ENCODE peak calls at places on chromosomes 12 and 14, in nine cellular contexts. One of them, this sample, is unnamed.
A peak's percentile ranks its signal among the peaks of the same experiment; 100 is the strongest.

GRCh38 chr12:2637371-2637770 is 157.4 kb upstream of the FKBP4 start:
- DNase-seq in activated effector memory CD4-positive, alpha-beta T cell treated with anti-CD3 and anti-CD28 coated beads, Interleukin-2, amount 50 U/mL, for 16 hours: no peak
- DNase-seq in ELF-1: peak; percentile 75
- DNase-seq in HS-27A: no peak
- DNase-seq in OCI-M1: no peak
- DNase-seq in body of pancreas: no peak
- DNase-seq in SW480: no peak
- DNase-seq in activated T-cell treated with anti-CD3 and anti-CD28 coated beads for 1 hour: no peak
- DNase-seq in effector memory CD8-positive, alpha-beta T cell: no peak
- DNase-seq in this sample: peak; percentile 54

GRCh38 chr12:50200507-50201273 is 33.5 kb upstream of the CERS5 start:
- DNase-seq in activated effector memory CD4-positive, alpha-beta T cell treated with anti-CD3 and anti-CD28 coated beads, Interleukin-2, amount 50 U/mL, for 16 hours: no peak
- DNase-seq in ELF-1: no peak
- DNase-seq in HS-27A: no peak
- DNase-seq in OCI-M1: no peak
- DNase-seq in body of pancreas: no peak
- DNase-seq in SW480: no peak
- DNase-seq in activated T-cell treated with anti-CD3 and anti-CD28 coated beads for 1 hour: no peak
- DNase-seq in effector memory CD8-positive, alpha-beta T cell: no peak
- DNase-seq in this sample: no peak

GRCh38 chr12:76898472-76898871 is 19.7 kb upstream of the CSRP2 start:
- DNase-seq in activated effector memory CD4-positive, alpha-beta T cell treated with anti-CD3 and anti-CD28 coated beads, Interleukin-2, amount 50 U/mL, for 16 hours: no peak
- DNase-seq in ELF-1: no peak
- DNase-seq in HS-27A: no peak
- DNase-seq in OCI-M1: no peak
- DNase-seq in body of pancreas: no peak
- DNase-seq in SW480: no peak
- DNase-seq in activated T-cell treated with anti-CD3 and anti-CD28 coated beads for 1 hour: no peak
- DNase-seq in effector memory CD8-positive, alpha-beta T cell: no peak
- DNase-seq in this sample: no peak

GRCh38 chr14:105148604-105149145 is 19.9 kb downstream of the JAG2 start:
- DNase-seq in activated effector memory CD4-positive, alpha-beta T cell treated with anti-CD3 and anti-CD28 coated beads, Interleukin-2, amount 50 U/mL, for 16 hours: no peak
- DNase-seq in ELF-1: no peak
- DNase-seq in HS-27A: no peak
- DNase-seq in OCI-M1: no peak
- DNase-seq in body of pancreas: no peak
- DNase-seq in SW480: no peak
- DNase-seq in activated T-cell treated with anti-CD3 and anti-CD28 coated beads for 1 hour: no peak
- DNase-seq in effector memory CD8-positive, alpha-beta T cell: no peak
- DNase-seq in this sample: peak; percentile 57

GRCh38 chr12:119069029-119069731 is 87.8 kb downstream of the SRRM4 start:
- DNase-seq in activated effector memory CD4-positive, alpha-beta T cell treated with anti-CD3 and anti-CD28 coated beads, Interleukin-2, amount 50 U/mL, for 16 hours: no peak
- DNase-seq in ELF-1: no peak
- DNase-seq in HS-27A: no peak
- DNase-seq in OCI-M1: no peak
- DNase-seq in body of pancreas: no peak
- DNase-seq in SW480: no peak
- DNase-seq in activated T-cell treated with anti-CD3 and anti-CD28 coated beads for 1 hour: no peak
- DNase-seq in effector memory CD8-positive, alpha-beta T cell: no peak
- DNase-seq in this sample: no peak

GRCh38 chr12:68865399-68866154 is 57.6 kb downstream of the MDM2 start:
- DNase-seq in activated effector memory CD4-positive, alpha-beta T cell treated with anti-CD3 and anti-CD28 coated beads, Interleukin-2, amount 50 U/mL, for 16 hours: no peak
- DNase-seq in ELF-1: no peak
- DNase-seq in HS-27A: no peak
- DNase-seq in OCI-M1: peak; percentile 69
- DNase-seq in body of pancreas: no peak
- DNase-seq in SW480: no peak
- DNase-seq in activated T-cell treated with anti-CD3 and anti-CD28 coated beads for 1 hour: no peak
- DNase-seq in effector memory CD8-positive, alpha-beta T cell: no peak
- DNase-seq in this sample: no peak

GRCh38 chr14:73295198-73295796 is 58.0 kb downstream of the PAPLN start:
- DNase-seq in activated effector memory CD4-positive, alpha-beta T cell treated with anti-CD3 and anti-CD28 coated beads, Interleukin-2, amount 50 U/mL, for 16 hours: no peak
- DNase-seq in ELF-1: no peak
- DNase-seq in HS-27A: peak; percentile 9
- DNase-seq in OCI-M1: peak; percentile 60
- DNase-seq in body of pancreas: no peak
- DNase-seq in SW480: peak; percentile 62
- DNase-seq in activated T-cell treated with anti-CD3 and anti-CD28 coated beads for 1 hour: no peak
- DNase-seq in effector memory CD8-positive, alpha-beta T cell: peak; percentile 10
- DNase-seq in this sample: no peak

GRCh38 chr14:38108681-38109080 is 99.0 kb upstream of the SSTR1 start:
- DNase-seq in activated effector memory CD4-positive, alpha-beta T cell treated with anti-CD3 and anti-CD28 coated beads, Interleukin-2, amount 50 U/mL, for 16 hours: no peak
- DNase-seq in ELF-1: no peak
- DNase-seq in HS-27A: no peak
- DNase-seq in OCI-M1: no peak
- DNase-seq in body of pancreas: no peak
- DNase-seq in SW480: no peak
- DNase-seq in activated T-cell treated with anti-CD3 and anti-CD28 coated beads for 1 hour: no peak
- DNase-seq in effector memory CD8-positive, alpha-beta T cell: no peak
- DNase-seq in this sample: no peak

GRCh38 chr14:68749487-68750475 is 43.1 kb downstream of the ZFP36L1 start:
- DNase-seq in activated effector memory CD4-positive, alpha-beta T cell treated with anti-CD3 and anti-CD28 coated beads, Interleukin-2, amount 50 U/mL, for 16 hours: no peak
- DNase-seq in ELF-1: peak; percentile 14
- DNase-seq in HS-27A: no peak
- DNase-seq in OCI-M1: peak; percentile 27
- DNase-seq in body of pancreas: no peak
- DNase-seq in SW480: peak; percentile 91
- DNase-seq in activated T-cell treated with anti-CD3 and anti-CD28 coated beads for 1 hour: no peak
- DNase-seq in effector memory CD8-positive, alpha-beta T cell: no peak
- DNase-seq in this sample: no peak

GRCh38 chr14:103527408-103528157 is 1.4 kb upstream of the TRMT61A start:
- DNase-seq in activated effector memory CD4-positive, alpha-beta T cell treated with anti-CD3 and anti-CD28 coated beads, Interleukin-2, amount 50 U/mL, for 16 hours: peak; percentile 72
- DNase-seq in ELF-1: peak; percentile 3
- DNase-seq in HS-27A: no peak
- DNase-seq in OCI-M1: no peak
- DNase-seq in body of pancreas: no peak
- DNase-seq in SW480: no peak
- DNase-seq in activated T-cell treated with anti-CD3 and anti-CD28 coated beads for 1 hour: no peak
- DNase-seq in effector memory CD8-positive, alpha-beta T cell: no peak
- DNase-seq in this sample: no peak